ENCODE peak calls at places on chromosomes 11 and 22, in ten cellular contexts. Z is brain microvascular endothelial cell, B is IMR-90, L is endodermal cell, A is GM12864, C is stomach, U is WERI-Rb-1, T is pancreas, Q is SK-N-SH, N is A549. R is an unnamed sample.
A peak's percentile ranks its signal among the peaks of the same experiment; 100 is the strongest.

GRCh38 chr11:10540546-10540914 is 457 bp downstream of the RNF141 start:
- DNase-seq in Z (peak; percentile 13), B (peak; percentile 18), L (no peak), A (no peak), C (peak; percentile 62), U (peak; percentile 45), T (peak; percentile 62), Q (no peak), N (no peak), R (peak; percentile 35)

GRCh38 chr11:34558211-34558610 is 44.6 kb upstream of the ELF5 start:
- DNase-seq in Z (no peak), B (no peak), L (no peak), A (no peak), C (no peak), U (no peak), T (no peak), Q (no peak), N (no peak), R (peak; percentile 17)

GRCh38 chr22:43207386-43207785 is 20.5 kb upstream of the TTLL12 start:
- DNase-seq in Z (no peak), B (no peak), L (no peak), A (no peak), C (no peak), U (no peak), T (no peak), Q (no peak), N (no peak), R (no peak)

GRCh38 chr11:17733261-17733660 is 1.3 kb upstream of the KCNC1 start:
- DNase-seq in Z (no peak), B (no peak), L (no peak), A (no peak), C (no peak), U (no peak), T (no peak), Q (no peak), N (no peak), R (no peak)

GRCh38 chr11:119585038-119585666 is 143.8 kb downstream of the NECTIN1 start:
- DNase-seq in Z (no peak), B (no peak), L (peak; percentile 88), A (no peak), C (peak; percentile 48), U (peak; percentile 83), T (peak; percentile 57), Q (peak; percentile 78), N (no peak), R (peak; percentile 32)

GRCh38 chr11:2760196-2760871 is 60.5 kb upstream of the KCNQ1OT1 start:
- DNase-seq in Z (no peak), B (no peak), L (peak; percentile 26), A (no peak), C (peak; percentile 23), U (peak; percentile 1), T (no peak), Q (no peak), N (no peak), R (no peak)

GRCh38 chr11:88016392-88017020 is 158.7 kb downstream of the RAB38 start:
- DNase-seq in Z (peak; percentile 91), B (peak; percentile 84), L (peak; percentile 83), A (peak; percentile 54), C (peak; percentile 74), U (peak; percentile 81), T (peak; percentile 70), Q (peak; percentile 28), N (peak; percentile 6), R (peak; percentile 88)

GRCh38 chr22:39241632-39242388 is 3.0 kb downstream of the PDGFB start:
- DNase-seq in Z (no peak), B (no peak), L (no peak), A (no peak), C (no peak), U (no peak), T (no peak), Q (no peak), N (no peak), R (no peak)

GRCh38 chr22:44357296-44357961 is 44.7 kb upstream of the SHISAL1 start:
- DNase-seq in Z (no peak), B (no peak), L (peak; percentile 64), A (no peak), C (no peak), U (peak; percentile 37), T (no peak), Q (no peak), N (no peak), R (no peak)
- TF ChIP-seq CTCF in Z (peak; percentile 47), B (peak; percentile 22), L (peak; percentile 62), A (peak; percentile 7), C (no peak), U (peak; percentile 56), T (no peak), Q (peak; percentile 34), N (no peak), R (peak; percentile 27)

GRCh38 chr22:22040908-22041307 is 58.3 kb upstream of the TOP3B start:
- DNase-seq in Z (no peak), B (no peak), L (no peak), A (no peak), C (no peak), U (no peak), T (no peak), Q (no peak), N (no peak), R (no peak)

GRCh38 chr22:22042599-22043295 is 60.2 kb upstream of the TOP3B start:
- DNase-seq in Z (no peak), B (no peak), L (no peak), A (no peak), C (no peak), U (no peak), T (no peak), Q (no peak), N (no peak), R (no peak)

GRCh38 chr22:22043296-22044078 is 60.9 kb upstream of the TOP3B start:
- DNase-seq in Z (no peak), B (no peak), L (no peak), A (no peak), C (no peak), U (no peak), T (no peak), Q (no peak), N (no peak), R (no peak)

GRCh38 chr22:22040472-22040871 is 57.9 kb upstream of the TOP3B start:
- DNase-seq in Z (no peak), B (no peak), L (no peak), A (no peak), C (no peak), U (no peak), T (no peak), Q (no peak), N (no peak), R (no peak)

GRCh38 chr22:22042009-22042408 is 59.4 kb upstream of the TOP3B start:
- DNase-seq in Z (no peak), B (peak; percentile 23), L (no peak), A (no peak), C (no peak), U (no peak), T (no peak), Q (no peak), N (no peak), R (no peak)
- H3K4me3 ChIP-seq in Z (no peak overlapping the region), B (no peak overlapping the region), L (no peak overlapping the region), A (no peak overlapping the region), C (no peak overlapping the region), U (no peak overlapping the region), T (no peak overlapping the region), Q (no peak overlapping the region), N (no peak overlapping the region), R (no peak overlapping the region)

GRCh38 chr11:1485504-1485885 is 1.1 kb downstream of the MOB2 start:
- DNase-seq in Z (no peak), B (no peak), L (no peak), A (no peak), C (no peak), U (no peak), T (no peak), Q (no peak), N (no peak), R (no peak)

GRCh38 chr11:1487091-1487850 is 692 bp upstream of the MOB2 start:
- DNase-seq in Z (no peak), B (no peak), L (no peak), A (no peak), C (no peak), U (no peak), T (no peak), Q (no peak), N (no peak), R (no peak)

GRCh38 chr11:1488575-1489180 is 2.1 kb upstream of the MOB2 start:
- DNase-seq in Z (no peak), B (no peak), L (no peak), A (no peak), C (no peak), U (no peak), T (no peak), Q (no peak), N (no peak), R (no peak)

GRCh38 chr11:1486054-1486825 is at the start of gene MOB2:
- DNase-seq in Z (no peak), B (peak; percentile 4), L (no peak), A (no peak), C (peak; percentile 83), U (no peak), T (peak; percentile 43), Q (no peak), N (no peak), R (no peak)

DNA sequence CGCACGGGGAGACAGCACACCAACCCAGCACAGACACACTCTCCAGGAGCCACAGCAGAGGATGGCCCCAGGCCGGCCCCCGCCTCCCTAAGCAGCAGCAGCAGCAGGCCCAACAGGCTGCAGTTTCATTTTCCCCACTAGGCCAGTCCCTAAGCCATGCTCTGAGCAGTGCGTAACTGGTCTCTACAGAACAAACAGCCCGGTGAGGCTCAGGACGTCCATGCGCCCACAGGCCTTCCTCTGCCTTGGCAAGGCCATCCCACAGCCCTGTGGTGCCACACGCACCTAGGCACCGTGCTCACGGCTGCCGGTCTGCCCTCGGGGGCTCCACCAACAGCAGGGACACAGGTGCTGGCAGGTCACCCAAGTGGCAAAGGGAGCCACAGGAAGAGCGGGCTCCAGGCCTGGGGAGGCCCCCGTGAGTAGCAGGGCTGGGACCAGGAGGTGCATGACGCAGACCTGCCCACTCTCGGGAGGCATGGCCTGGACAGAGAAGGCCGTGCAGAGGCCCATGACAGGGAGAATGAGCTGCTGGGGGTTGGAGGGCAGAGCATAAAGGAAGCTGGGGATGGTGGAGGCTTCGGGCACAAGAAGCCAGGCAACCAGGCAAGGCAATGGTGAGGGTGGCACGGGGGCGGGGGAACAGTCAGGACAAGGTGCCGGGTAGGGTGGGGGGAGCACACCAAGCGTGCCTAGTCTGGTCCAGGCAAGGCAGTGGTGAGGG is 1.4 kb upstream of the MOB2 start:
- DNase-seq in Z (no peak), B (no peak), L (no peak), A (no peak), C (peak; percentile 36), U (no peak), T (no peak), Q (no peak), N (no peak), R (no peak)
- TF ChIP-seq CTCF in Z (no peak), B (no peak), L (no peak), A (no peak), C (no peak), U (no peak), T (no peak), Q (no peak), N (no peak), R (no peak)

GRCh38 chr11:72641522-72641899 is 32.7 kb downstream of the PDE2A start:
- DNase-seq in Z (no peak), B (no peak), L (no peak), A (no peak), C (no peak), U (no peak), T (no peak), Q (no peak), N (no peak), R (no peak)
- H3K4me3 ChIP-seq in Z (no peak overlapping the region), B (no peak overlapping the region), L (no peak overlapping the region), A (no peak overlapping the region), C (peak overlapping the region; percentile 57), U (no peak overlapping the region), T (peak overlapping the region; percentile 35), Q (peak overlapping the region; percentile 9), N (peak overlapping the region; percentile 68), R (no peak overlapping the region)